ENCODE peak calls at places on chromosome 3, in seven cellular contexts. A, G, P, T, B, I and U are unnamed samples. For H3K4me1, the result is how much of the 10 kb centered on the place peaks cover.

GRCh38 chr3:185789891-185790830 is 34.7 kb downstream of the IGF2BP2 start:
- DNase-seq in B (no peak), P (no peak), T (no peak), I (no peak), A (no peak), G (peak), U (no peak)

GRCh38 chr3:129558772-129559564 is 16.0 kb downstream of the H1-8 start:
- DNase-seq in G (peak), A (no peak), P (peak), T (no peak), B (peak), I (no peak), U (no peak)

GRCh38 chr3:133475245-133476010 is 75.6 kb downstream of the BFSP2 start:
- DNase-seq in A (no peak), I (no peak), B (no peak), P (no peak), T (no peak), G (no peak), U (no peak)

GRCh38 chr3:134718736-134719135 is 67.9 kb upstream of the KY start:
- DNase-seq in T (no peak), I (no peak), B (no peak), P (no peak), A (no peak), G (no peak), U (no peak)

GRCh38 chr3:127277591-127277990 is 10.3 kb downstream of the PRR20G start:
- DNase-seq in G (no peak), I (no peak), T (peak), P (no peak), A (no peak), B (no peak), U (peak)

GRCh38 chr3:150763841-150764483 is 993 bp upstream of the SIAH2 start:
- DNase-seq in P (peak), B (peak), G (peak), A (peak), I (peak), T (no peak), U (peak)

GRCh38 chr3:83003917-83004316 is 1242.5 kb upstream of the GBE1 start:
- DNase-seq in A (no peak), B (no peak), I (no peak), T (no peak), P (no peak), G (no peak), U (no peak)

GRCh38 chr3:126982125-126982521 is 792 bp upstream of the PLXNA1 start:
- DNase-seq in A (no peak), P (no peak), B (no peak), T (peak), I (no peak), G (no peak), U (no peak)

GRCh38 chr3:54188176-54188791 is 65.9 kb downstream of the CACNA2D3 start:
- DNase-seq in I (no peak), P (no peak), B (peak), T (peak), G (peak), A (peak), U (no peak)

GRCh38 chr3:127226946-127227842 is 34.3 kb downstream of the PRR23E start:
- DNase-seq in B (no peak), P (no peak), I (no peak), G (peak), T (peak), A (no peak), U (no peak)

GRCh38 chr3:156826144-156826895 is at the start of gene LEKR1:
- DNase-seq in A (peak), G (peak), I (peak), B (peak), T (peak), P (peak), U (peak)

GRCh38 chr3:194245975-194246561 is 105.1 kb downstream of the CPN2 start:
- DNase-seq in T (no peak), G (no peak), I (no peak), B (no peak), A (no peak), P (no peak), U (peak)

GRCh38 chr3:19885468-19885867 is 48.5 kb downstream of the EFHB start:
- DNase-seq in G (no peak), I (no peak), T (peak), P (no peak), A (peak), B (peak), U (no peak)

GRCh38 chr3:120767106-120767505 is 24.6 kb downstream of the GTF2E1 start:
- DNase-seq in P (no peak), A (no peak), T (no peak), G (no peak), B (no peak), I (no peak), U (no peak)

GRCh38 chr3:146160233-146160963 is 586 bp downstream of the PLOD2 start:
- DNase-seq in B (peak), T (peak), P (peak), A (peak), G (peak), I (no peak), U (peak)

GRCh38 chr3:136186330-136186729 is 9.8 kb downstream of the MSL2 start:
- DNase-seq in I (peak), A (peak), T (peak), P (no peak), G (peak), B (no peak), U (no peak)

GRCh38 chr3:112776000-112776399 is 70.7 kb downstream of the CD200R1L start:
- DNase-seq in G (no peak), T (peak), B (no peak), A (no peak), P (no peak), I (no peak), U (no peak)

GRCh38 chr3:130457681-130458080 is 59.3 kb upstream of the COL6A6 start:
- DNase-seq in A (no peak), G (no peak), I (no peak), B (no peak), P (no peak), T (no peak), U (no peak)

GRCh38 chr3:44252332-44252731 is 10.6 kb downstream of the TOPAZ1 start:
- DNase-seq in B (no peak), T (no peak), I (no peak), G (no peak), P (no peak), A (no peak), U (no peak)

GRCh38 chr3:51928438-51928837 is 13.3 kb downstream of the RRP9 start:
- DNase-seq in B (no peak), T (no peak), G (no peak), A (no peak), I (no peak), P (no peak), U (peak)

GRCh38 chr3:13352621-13353131 is 67.4 kb downstream of the NUP210 start:
- DNase-seq in I (no peak), B (no peak), P (peak), A (no peak), G (no peak), T (peak), U (no peak)

GRCh38 chr3:78115983-78116382 is 1076.1 kb downstream of the ROBO2 start:
- DNase-seq in T (no peak), G (no peak), B (no peak), P (no peak), I (no peak), A (no peak), U (no peak)

GRCh38 chr3:112002458-112002971 is 3.8 kb downstream of the TAGLN3 start:
- DNase-seq in T (peak), P (no peak), I (no peak), G (no peak), A (no peak), B (no peak), U (no peak)

GRCh38 chr3:32202496-32202895 is 36.0 kb upstream of the CMTM8 start:
- DNase-seq in G (no peak), A (no peak), P (no peak), B (no peak), T (no peak), I (no peak), U (no peak)

GRCh38 chr3:150376001-150376848 is 31.9 kb upstream of the TSC22D2 start:
- DNase-seq in T (no peak), B (no peak), G (no peak), P (no peak), I (no peak), A (peak), U (no peak)

GRCh38 chr3:152230367-152230766 is 38.4 kb upstream of the MBNL1 start:
- DNase-seq in T (no peak), A (no peak), P (no peak), G (no peak), B (no peak), I (no peak), U (no peak)

GRCh38 chr3:73827658-73828313 is 203.0 kb upstream of the PDZRN3 start:
- DNase-seq in A (peak), P (no peak), I (no peak), B (no peak), G (no peak), T (no peak), U (no peak)

GRCh38 chr3:184160456-184160855 is 5.3 kb downstream of the DVL3 start:
- DNase-seq in B (no peak), I (no peak), P (no peak), G (no peak), T (no peak), A (no peak), U (no peak)

GRCh38 chr3:141418751-141419150 is 50.4 kb downstream of the ZBTB38 start:
- DNase-seq in P (no peak), B (no peak), T (no peak), G (no peak), A (no peak), I (no peak), U (no peak)

GRCh38 chr3:60135474-60135873 is 1085.6 kb upstream of the CFAP20DC start:
- DNase-seq in A (no peak), G (no peak), T (no peak), B (no peak), I (no peak), P (no peak), U (no peak)

GRCh38 chr3:187931111-187931510 is 185.8 kb upstream of the BCL6 start:
- DNase-seq in I (no peak), T (no peak), B (no peak), G (no peak), A (no peak), P (no peak), U (no peak)

GRCh38 chr3:56522374-56522773 is 34.6 kb upstream of the CCDC66 start:
- DNase-seq in I (no peak), G (no peak), A (no peak), P (no peak), T (no peak), B (no peak), U (no peak)

GRCh38 chr3:95172549-95172948 is 1109.7 kb downstream of the NSUN3 start:
- DNase-seq in B (no peak), P (no peak), I (no peak), T (no peak), G (no peak), A (no peak), U (no peak)

GRCh38 chr3:270688-271087 is 74.1 kb downstream of the CHL1 start:
- DNase-seq in I (no peak), P (no peak), T (no peak), G (no peak), A (no peak), B (no peak), U (no peak)

GRCh38 chr3:32226875-32227500 is 11.5 kb upstream of the CMTM8 start:
- DNase-seq in T (peak), B (peak), A (no peak), I (no peak), P (no peak), G (no peak), U (no peak)

GRCh38 chr3:52244061-52244628 is 1.4 kb upstream of the PPM1M start:
- DNase-seq in G (peak), I (no peak), A (no peak), P (peak), B (no peak), T (peak), U (no peak)

GRCh38 chr3:53229606-53230005 is 26.2 kb downstream of the TKT start:
- DNase-seq in I (no peak), G (no peak), A (no peak), T (no peak), P (no peak), B (no peak), U (no peak)

GRCh38 chr3:170421758-170422157 is 3.1 kb downstream of the CLDN11 start:
- DNase-seq in G (no peak), B (no peak), I (no peak), T (no peak), A (no peak), P (no peak), U (no peak)

GRCh38 chr3:170425491-170426239 is 7.0 kb downstream of the CLDN11 start:
- DNase-seq in B (no peak), P (no peak), I (no peak), A (no peak), G (no peak), T (no peak), U (no peak)

GRCh38 chr3:170426240-170426797 is 7.7 kb downstream of the CLDN11 start:
- DNase-seq in G (no peak), P (no peak), B (no peak), T (no peak), A (no peak), I (no peak), U (no peak)

GRCh38 chr3:170423001-170423615 is 4.4 kb downstream of the CLDN11 start:
- DNase-seq in I (no peak), T (no peak), P (no peak), A (no peak), G (no peak), B (no peak), U (no peak)

GRCh38 chr3:170424879-170425278 is 6.2 kb downstream of the CLDN11 start:
- DNase-seq in T (no peak), A (no peak), I (no peak), B (no peak), G (no peak), P (no peak), U (no peak)
- H3K4me1 ChIP-seq in T (under half), A (under half), I (under half), B (under half), G (under half), P (under half), U (under half)

GRCh38 chr3:165984589-165984988 is 147.4 kb upstream of the BCHE start:
- DNase-seq in T (no peak), P (no peak), G (no peak), B (no peak), A (no peak), I (no peak), U (no peak)
- H3K4me1 ChIP-seq in T (under half), P (under half), G (under half), B (under half), A (under half), I (under half), U (under half)

GRCh38 chr3:66744986-66745385 is 244.2 kb upstream of the LRIG1 start:
- DNase-seq in B (no peak), G (no peak), A (no peak), P (no peak), T (peak), I (no peak), U (no peak)
- H3K4me1 ChIP-seq in B (under half), G (under half), A (under half), P (under half), T (under half), I (under half), U (under half)

DNA sequence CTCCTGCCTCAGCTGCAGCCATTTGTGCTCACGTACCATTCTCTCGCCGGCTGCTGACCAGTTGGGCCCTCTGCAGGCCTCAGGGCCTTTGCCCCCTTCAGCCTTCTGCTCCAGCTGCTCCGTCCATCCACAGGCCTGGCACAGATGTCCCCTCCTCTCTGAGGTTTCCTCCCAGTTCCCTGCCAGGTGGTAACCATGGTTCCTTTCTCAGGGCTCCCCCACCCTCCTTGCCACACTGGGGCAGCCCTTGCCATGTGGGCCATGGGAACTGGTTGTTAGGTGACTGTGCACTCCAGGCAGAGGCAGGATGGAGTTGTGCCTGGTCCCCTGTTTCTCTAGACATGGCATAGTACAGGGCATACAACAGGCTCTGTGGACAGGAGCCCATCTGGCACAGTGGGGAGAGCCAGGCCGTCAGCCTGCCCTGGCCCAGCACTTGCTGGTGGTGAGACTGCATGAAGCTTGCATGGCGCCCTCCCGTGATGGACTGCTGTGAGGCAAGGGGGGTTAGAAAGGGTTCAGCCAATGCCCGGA is 148.9 kb downstream of the DNAJB8 start:
- DNase-seq in G (no peak), I (no peak), B (no peak), A (no peak), T (no peak), P (no peak), U (no peak)
- H3K4me1 ChIP-seq in G (under half), I (half or more), B (under half), A (under half), T (under half), P (under half), U (under half)